ENCODE peak calls at places on chromosomes 4 and X, in eight cellular contexts. One of them, this sample, is unnamed.

GRCh38 chr4:162939086-162939485 is 227.6 kb downstream of the NAF1 start:
- DNase-seq in stimulated activated CD8-positive, alpha-beta memory T cell treated with anti-CD3 and anti-CD28 coated beads, Interleukin-2, amount 100 ng/mL, for 48 hours: no peak
- DNase-seq in T follicular helper cell: no peak
- DNase-seq in activated T-cell treated with anti-CD3 and anti-CD28 coated beads for 24 hours: no peak
- DNase-seq in HFF-Myc: no peak
- DNase-seq in LNCaP clone FGC: no peak
- DNase-seq in left cardiac atrium: no peak
- DNase-seq in NCI-H345: no peak
- DNase-seq in this sample: no peak

GRCh38 chr4:18816228-18816891 is 794.8 kb upstream of the LCORL start:
- DNase-seq in stimulated activated CD8-positive, alpha-beta memory T cell treated with anti-CD3 and anti-CD28 coated beads, Interleukin-2, amount 100 ng/mL, for 48 hours: no peak
- DNase-seq in T follicular helper cell: no peak
- DNase-seq in activated T-cell treated with anti-CD3 and anti-CD28 coated beads for 24 hours: no peak
- DNase-seq in HFF-Myc: no peak
- DNase-seq in LNCaP clone FGC: no peak
- DNase-seq in left cardiac atrium: no peak
- DNase-seq in NCI-H345: no peak
- DNase-seq in this sample: no peak

GRCh38 chrX:135112096-135112729 is 8.1 kb downstream of the ETDB start:
- DNase-seq in stimulated activated CD8-positive, alpha-beta memory T cell treated with anti-CD3 and anti-CD28 coated beads, Interleukin-2, amount 100 ng/mL, for 48 hours: no peak
- DNase-seq in T follicular helper cell: peak
- DNase-seq in activated T-cell treated with anti-CD3 and anti-CD28 coated beads for 24 hours: peak
- DNase-seq in HFF-Myc: no peak
- DNase-seq in LNCaP clone FGC: no peak
- DNase-seq in left cardiac atrium: no peak
- DNase-seq in NCI-H345: peak
- DNase-seq in this sample: peak

GRCh38 chr4:1910643-1911042 is 39.5 kb downstream of the NSD2 start:
- DNase-seq in stimulated activated CD8-positive, alpha-beta memory T cell treated with anti-CD3 and anti-CD28 coated beads, Interleukin-2, amount 100 ng/mL, for 48 hours: no peak
- DNase-seq in T follicular helper cell: no peak
- DNase-seq in activated T-cell treated with anti-CD3 and anti-CD28 coated beads for 24 hours: no peak
- DNase-seq in HFF-Myc: no peak
- DNase-seq in LNCaP clone FGC: peak
- DNase-seq in left cardiac atrium: no peak
- DNase-seq in NCI-H345: no peak
- DNase-seq in this sample: peak

GRCh38 chr4:7781993-7782392 is 157.7 kb downstream of the AFAP1 start:
- DNase-seq in stimulated activated CD8-positive, alpha-beta memory T cell treated with anti-CD3 and anti-CD28 coated beads, Interleukin-2, amount 100 ng/mL, for 48 hours: no peak
- DNase-seq in T follicular helper cell: no peak
- DNase-seq in activated T-cell treated with anti-CD3 and anti-CD28 coated beads for 24 hours: no peak
- DNase-seq in HFF-Myc: no peak
- DNase-seq in LNCaP clone FGC: no peak
- DNase-seq in left cardiac atrium: no peak
- DNase-seq in NCI-H345: no peak
- DNase-seq in this sample: peak

GRCh38 chrX:9566150-9566621 is 101.3 kb downstream of the TBL1X start:
- DNase-seq in stimulated activated CD8-positive, alpha-beta memory T cell treated with anti-CD3 and anti-CD28 coated beads, Interleukin-2, amount 100 ng/mL, for 48 hours: no peak
- DNase-seq in T follicular helper cell: no peak
- DNase-seq in activated T-cell treated with anti-CD3 and anti-CD28 coated beads for 24 hours: peak
- DNase-seq in HFF-Myc: peak
- DNase-seq in LNCaP clone FGC: no peak
- DNase-seq in left cardiac atrium: peak
- DNase-seq in NCI-H345: no peak
- DNase-seq in this sample: peak

GRCh38 chr4:2263701-2264321 is 1.9 kb upstream of the MXD4 start:
- DNase-seq in stimulated activated CD8-positive, alpha-beta memory T cell treated with anti-CD3 and anti-CD28 coated beads, Interleukin-2, amount 100 ng/mL, for 48 hours: no peak
- DNase-seq in T follicular helper cell: no peak
- DNase-seq in activated T-cell treated with anti-CD3 and anti-CD28 coated beads for 24 hours: no peak
- DNase-seq in HFF-Myc: no peak
- DNase-seq in LNCaP clone FGC: no peak
- DNase-seq in left cardiac atrium: peak
- DNase-seq in NCI-H345: peak
- DNase-seq in this sample: no peak

GRCh38 chr4:176810481-176811249 is 17.9 kb upstream of the VEGFC start:
- DNase-seq in stimulated activated CD8-positive, alpha-beta memory T cell treated with anti-CD3 and anti-CD28 coated beads, Interleukin-2, amount 100 ng/mL, for 48 hours: no peak
- DNase-seq in T follicular helper cell: no peak
- DNase-seq in activated T-cell treated with anti-CD3 and anti-CD28 coated beads for 24 hours: no peak
- DNase-seq in HFF-Myc: no peak
- DNase-seq in LNCaP clone FGC: no peak
- DNase-seq in left cardiac atrium: no peak
- DNase-seq in NCI-H345: no peak
- DNase-seq in this sample: no peak

GRCh38 chr4:98565646-98566403 is 92.6 kb downstream of the TSPAN5 start:
- DNase-seq in stimulated activated CD8-positive, alpha-beta memory T cell treated with anti-CD3 and anti-CD28 coated beads, Interleukin-2, amount 100 ng/mL, for 48 hours: no peak
- DNase-seq in T follicular helper cell: no peak
- DNase-seq in activated T-cell treated with anti-CD3 and anti-CD28 coated beads for 24 hours: no peak
- DNase-seq in HFF-Myc: no peak
- DNase-seq in LNCaP clone FGC: no peak
- DNase-seq in left cardiac atrium: no peak
- DNase-seq in NCI-H345: peak
- DNase-seq in this sample: no peak